ENCODE peak calls at places on chromosomes 3 and 15, in four cellular contexts. A is K562, U is HepG2, F is GM12878. K is an unnamed sample.

GRCh38 chr15:42156266-42156922 is at the start of gene PLA2G4F:
- DNase-seq in F (no peak), U (no peak), A (no peak), K (no peak)

GRCh38 chr3:189898559-189899153 is 222.0 kb downstream of the P3H2 start:
- DNase-seq in A (no peak), U (no peak), F (no peak), K (no peak)

GRCh38 chr3:143897558-143898305 is 49.5 kb upstream of the SLC9A9 start:
- DNase-seq in F (no peak), A (no peak), U (no peak), K (peak; percentile 24)

GRCh38 chr15:88623061-88623460 is 1.9 kb downstream of the AEN start:
- DNase-seq in F (no peak), U (peak; percentile 46), A (no peak), K (peak; percentile 55)

GRCh38 chr15:58616171-58616570 is 133.3 kb downstream of the ADAM10 start:
- DNase-seq in U (no peak), F (no peak), A (no peak), K (no peak)

GRCh38 chr15:52102468-52102867 is 10.1 kb downstream of the BCL2L10 start:
- DNase-seq in F (no peak), U (no peak), A (no peak), K (peak; percentile 27)

GRCh38 chr3:57079221-57079831 is 18.9 kb downstream of the SPATA12 start:
- DNase-seq in U (peak; percentile 28), A (peak; percentile 90), F (no peak), K (peak; percentile 27)

GRCh38 chr3:60282840-60283239 is 968.4 kb downstream of the FHIT start:
- DNase-seq in A (no peak), F (no peak), U (no peak), K (no peak)

GRCh38 chr3:143650827-143651226 is 197.4 kb downstream of the SLC9A9 start:
- DNase-seq in F (no peak), U (no peak), A (no peak), K (no peak)

GRCh38 chr15:75130597-75131268 is 70.9 kb upstream of the C15orf39 start:
- DNase-seq in F (peak; percentile 89), U (no peak), A (no peak), K (no peak)

GRCh38 chr3:16663852-16664712 is 58.9 kb upstream of the DAZL start:
- DNase-seq in U (no peak), A (no peak), F (no peak), K (no peak)

GRCh38 chr15:75721462-75721922 is 8.8 kb upstream of the CSPG4 start:
- DNase-seq in A (no peak), U (no peak), F (no peak), K (no peak)

GRCh38 chr3:57803647-57804081 is 47.6 kb downstream of the SLMAP start:
- DNase-seq in A (no peak), U (no peak), F (no peak), K (peak; percentile 94)

GRCh38 chr3:127816783-127817182 is 5.5 kb downstream of the MGLL start:
- DNase-seq in U (no peak), F (no peak), A (no peak), K (no peak)
- H3K9ac ChIP-seq in U (no peak overlapping the region), F (no peak overlapping the region), A (no peak overlapping the region), K (no peak overlapping the region)

GRCh38 chr15:66023322-66023972 is 154.2 kb downstream of the RAB11A start:
- DNase-seq in A (no peak), F (no peak), U (no peak), K (no peak)
- TF ChIP-seq MYC in A (no peak), F (no peak), U (no peak), K (no peak)

GRCh38 chr3:48934333-48934991 is 15.8 kb downstream of the ARIH2 start:
- DNase-seq in F (no peak), U (no peak), A (no peak), K (no peak)
- H3K9ac ChIP-seq in F (no peak overlapping the region), U (no peak overlapping the region), A (no peak overlapping the region), K (no peak overlapping the region)

GRCh38 chr3:134090031-134090430 is 60.3 kb upstream of the SLCO2A1 start:
- DNase-seq in U (no peak), F (no peak), A (no peak), K (no peak)
- TF ChIP-seq MYC in U (no peak), F (no peak), A (no peak), K (no peak)

K was measured in endothelial cell of umbilical vein.